ENCODE peak calls at places on chromosome 21, in eight cellular contexts. U, N, B, R, D, M, Y and V are unnamed samples.

GRCh38 chr21:14869984-14870840 is 194.6 kb downstream of the NRIP1 start:
- DNase-seq in D (no peak), Y (no peak), U (no peak), N (no peak), B (no peak), R (no peak), M (no peak), V (no peak)

GRCh38 chr21:31216206-31216605 is 127.9 kb downstream of the TIAM1 start:
- DNase-seq in R (no peak), Y (no peak), B (no peak), M (no peak), N (no peak), U (no peak), D (no peak), V (no peak)

GRCh38 chr21:14306143-14306907 is 76.6 kb downstream of the HSPA13 start:
- DNase-seq in N (no peak), R (peak), M (no peak), U (no peak), Y (no peak), D (no peak), B (no peak), V (no peak)

GRCh38 chr21:25329227-25329626 is 278.1 kb downstream of the MRPL39 start:
- DNase-seq in N (no peak), D (no peak), B (peak), U (no peak), M (no peak), R (peak), Y (no peak), V (no peak)

GRCh38 chr21:44286716-44287632 is 1.3 kb downstream of the AIRE start:
- DNase-seq in M (no peak), R (no peak), Y (no peak), U (no peak), N (no peak), D (no peak), B (no peak), V (no peak)

GRCh38 chr21:37198989-37199924 is 67.9 kb downstream of the VPS26C start:
- DNase-seq in B (no peak), M (no peak), Y (no peak), D (no peak), U (no peak), N (no peak), R (peak), V (no peak)

GRCh38 chr21:26212220-26212619 is 41.6 kb upstream of the APP start:
- DNase-seq in M (no peak), R (no peak), Y (no peak), N (no peak), B (no peak), D (no peak), U (no peak), V (no peak)

GRCh38 chr21:43958364-43959158 is 53.5 kb upstream of the TRAPPC10 start:
- DNase-seq in U (no peak), N (no peak), R (no peak), B (no peak), M (peak), Y (no peak), D (no peak), V (no peak)

GRCh38 chr21:42393443-42393950 is 2.4 kb downstream of the TMPRSS3 start:
- DNase-seq in B (no peak), M (peak), U (no peak), R (no peak), D (no peak), N (no peak), Y (no peak), V (no peak)

DNA sequence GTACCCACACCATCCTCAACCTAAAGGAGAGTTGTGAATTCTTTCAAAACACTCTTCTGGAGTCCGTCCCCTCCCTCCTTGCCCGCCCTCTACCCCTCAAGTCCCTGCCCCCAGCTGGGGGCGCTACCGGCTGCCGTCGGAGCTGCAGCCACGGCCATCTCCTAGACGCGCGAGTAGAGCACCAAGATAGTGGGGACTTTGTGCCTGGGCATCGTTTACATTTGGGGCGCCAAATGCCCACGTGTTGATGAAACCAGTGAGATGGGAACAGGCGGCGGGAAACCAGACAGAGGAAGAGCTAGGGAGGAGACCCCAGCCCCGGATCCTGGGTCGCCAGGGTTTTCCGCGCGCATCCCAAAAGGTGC is 647 bp upstream of the OLIG2 start:
- DNase-seq in R (no peak), N (no peak), U (no peak), B (no peak), M (no peak), Y (no peak), D (peak), V (no peak)
- TF ChIP-seq CTCF in R (no peak), N (peak), U (no peak), B (no peak), M (no peak), Y (no peak), D (peak), V (no peak)

GRCh38 chr21:32565856-32566465 is 19.4 kb downstream of the TCP10L start:
- DNase-seq in M (no peak), B (no peak), D (no peak), Y (no peak), U (no peak), N (no peak), R (peak), V (no peak)

GRCh38 chr21:32559004-32559610 is 26.2 kb downstream of the TCP10L start:
- DNase-seq in M (no peak), N (no peak), D (no peak), B (no peak), U (no peak), Y (no peak), R (no peak), V (no peak)

GRCh38 chr21:32560896-32561295 is 24.4 kb downstream of the TCP10L start:
- DNase-seq in M (no peak), U (no peak), B (no peak), N (no peak), Y (no peak), R (no peak), D (no peak), V (no peak)

GRCh38 chr21:32562915-32563314 is 22.4 kb downstream of the TCP10L start:
- DNase-seq in N (no peak), R (peak), M (no peak), Y (no peak), D (no peak), B (no peak), U (no peak), V (no peak)

DNA sequence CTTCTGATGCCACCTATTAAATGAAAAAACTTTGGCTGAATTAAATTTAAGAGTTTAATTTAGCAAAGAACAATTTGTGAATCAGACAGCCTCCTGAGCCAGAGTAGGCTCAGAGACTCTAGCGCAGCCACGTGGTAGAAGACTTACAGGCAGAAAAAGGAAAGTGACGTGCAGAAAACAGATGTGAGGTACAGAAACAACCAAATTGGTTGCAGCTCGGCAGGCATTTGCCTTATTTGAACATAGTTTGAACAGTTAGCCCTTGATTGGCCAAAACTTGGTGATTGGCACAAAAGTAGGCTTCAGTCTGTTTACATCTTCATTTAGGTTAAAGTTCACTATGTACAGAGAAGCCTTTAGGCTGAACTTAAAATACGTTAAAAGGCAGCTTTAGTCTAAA is 22.9 kb downstream of the TCP10L start:
- DNase-seq in B (peak), U (no peak), N (no peak), R (peak), Y (peak), M (peak), D (no peak), V (no peak)
- TF ChIP-seq CTCF in B (peak), U (no peak), N (peak), R (peak), Y (no peak), M (no peak), D (peak), V (no peak)

DNA sequence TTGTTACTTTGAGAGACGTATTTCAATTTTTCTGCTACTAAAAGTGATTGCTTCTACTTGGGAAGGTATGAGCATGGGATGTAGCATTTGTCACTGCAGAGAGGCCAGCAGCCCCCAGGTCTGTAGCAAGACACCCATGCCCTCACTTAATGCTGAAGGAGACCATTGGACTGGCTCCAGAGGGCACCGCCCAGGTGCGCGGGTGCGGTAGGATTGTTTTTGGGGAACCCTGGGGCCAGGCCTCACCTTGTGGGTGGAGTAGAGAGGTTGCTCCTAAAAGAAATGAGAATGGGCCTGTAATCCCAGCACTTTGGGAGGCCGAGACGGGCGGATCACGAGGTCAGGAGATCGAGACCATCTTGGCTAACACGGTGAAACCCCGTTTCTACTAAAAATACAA is 30.6 kb upstream of the IFNGR2 start:
- DNase-seq in D (no peak), N (no peak), R (no peak), Y (no peak), U (no peak), B (no peak), M (no peak), V (no peak)
- TF ChIP-seq CTCF in D (no peak), N (no peak), R (no peak), Y (no peak), U (no peak), B (no peak), M (no peak), V (no peak)

DNA sequence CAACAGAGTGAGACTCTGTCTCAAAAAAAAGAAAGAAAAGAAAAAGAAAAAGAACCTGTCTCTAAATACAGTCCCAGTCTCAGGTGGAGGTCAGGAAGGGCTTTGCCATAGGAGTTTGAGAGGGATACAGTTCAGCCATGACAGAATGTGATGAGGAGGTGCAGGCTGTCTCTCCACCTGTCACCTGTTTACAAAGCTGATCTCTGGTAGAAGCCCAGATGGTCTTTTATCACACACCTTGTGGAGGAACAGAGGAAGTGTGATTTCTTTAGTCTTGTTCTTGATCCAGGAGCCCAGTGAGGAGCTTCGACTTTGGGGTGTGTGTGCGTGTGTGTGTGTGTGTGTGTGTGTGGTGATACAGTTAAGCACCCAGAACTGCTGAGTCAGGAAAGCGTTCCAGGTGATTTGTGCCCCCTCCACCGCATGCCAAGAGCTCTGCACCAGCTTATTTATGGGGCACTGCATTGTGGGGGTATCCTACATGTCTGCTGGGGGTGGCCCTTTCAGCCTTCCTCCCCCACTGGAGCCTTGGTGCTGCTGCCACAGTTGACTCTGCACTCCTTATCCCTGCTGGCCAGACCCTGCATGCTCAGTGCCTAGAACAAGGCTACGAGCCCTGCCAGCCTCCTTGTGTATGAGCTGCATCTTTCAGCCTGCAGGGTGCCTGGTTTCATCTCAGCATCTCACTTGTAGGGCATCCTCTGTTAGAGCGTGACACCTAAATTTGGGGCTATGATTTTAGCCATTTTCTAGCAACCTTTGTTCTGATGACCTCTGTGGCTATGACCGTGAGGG is 19.3 kb downstream of the DOP1B start:
- DNase-seq in U (no peak), R (no peak), Y (no peak), N (no peak), M (peak), B (no peak), D (no peak), V (no peak)
- TF ChIP-seq CTCF in U (no peak), R (no peak), Y (no peak), N (no peak), M (no peak), B (no peak), D (no peak), V (no peak)

GRCh38 chr21:23858878-23859277 is 1748.4 kb downstream of the MRPL39 start:
- DNase-seq in D (no peak), B (no peak), U (no peak), M (peak), Y (no peak), N (no peak), R (no peak), V (no peak)

DNA sequence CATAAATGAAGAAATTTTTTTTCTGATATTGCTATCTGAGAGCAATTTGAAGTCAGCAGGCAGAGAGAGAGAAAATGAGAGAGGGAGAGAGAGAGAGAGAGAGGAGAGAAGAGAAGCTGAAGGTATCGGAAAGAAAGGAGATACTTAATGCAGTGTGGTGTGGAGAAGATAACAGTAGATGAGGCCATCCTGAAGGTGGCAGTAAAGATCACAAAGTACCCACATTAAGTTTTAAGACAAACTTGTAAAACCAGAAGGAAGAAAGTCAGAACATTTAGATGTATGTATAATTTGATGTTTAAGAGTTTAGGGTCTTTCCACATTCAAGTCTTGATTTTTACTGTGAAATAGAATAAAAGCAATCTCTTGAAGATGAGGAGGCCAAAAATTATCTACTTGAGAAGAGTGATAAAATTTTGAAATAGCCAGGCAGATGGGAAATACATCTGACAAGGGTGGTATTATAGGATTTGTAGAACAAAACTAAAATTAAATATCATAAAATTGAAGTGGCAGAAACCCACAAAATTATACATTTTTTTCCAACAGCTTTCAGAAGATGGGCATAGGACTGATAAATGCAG is 1753.4 kb downstream of the MRPL39 start:
- DNase-seq in M (peak), N (no peak), B (no peak), Y (no peak), R (peak), D (no peak), U (no peak), V (peak)
- TF ChIP-seq CTCF in M (peak), N (peak), B (no peak), Y (no peak), R (peak), D (peak), U (no peak), V (no peak)